ENCODE peak calls at places on chromosomes 6 and 20, in four cellular contexts. B is HCT116, J is neural progenitor cell, V is GM23248. N is an unnamed sample.

GRCh38 chr6:125791151-125791819 is 525 bp downstream of the NCOA7 start:
- DNase-seq in V (peak), B (no peak), J (peak), N (peak)

GRCh38 chr20:38866265-38867061 is 59.8 kb upstream of the FAM83D start:
- DNase-seq in V (no peak), J (no peak), B (no peak), N (no peak)

GRCh38 chr6:80316655-80317332 is 210.3 kb downstream of the BCKDHB start:
- DNase-seq in B (no peak), J (peak), V (peak), N (no peak)

GRCh38 chr6:14501914-14502313 is 384.3 kb downstream of the CD83 start:
- DNase-seq in B (no peak), J (no peak), V (peak), N (no peak)

GRCh38 chr6:168888786-168889345 is 364.8 kb downstream of the THBS2 start:
- DNase-seq in J (no peak), V (no peak), B (no peak), N (no peak)

GRCh38 chr6:149233056-149233715 is 84.3 kb upstream of the TAB2 start:
- DNase-seq in B (peak), V (peak), J (no peak), N (no peak)

GRCh38 chr20:23106271-23106851 is 20.2 kb upstream of the CD93 start:
- DNase-seq in B (no peak), V (no peak), J (no peak), N (peak)

GRCh38 chr6:36067374-36068011 is 39.9 kb downstream of the MAPK14 start:
- DNase-seq in V (peak), J (no peak), B (no peak), N (no peak)

GRCh38 chr20:8144282-8145245 is 12.5 kb downstream of the PLCB1 start:
- DNase-seq in V (peak), B (no peak), J (no peak), N (peak)

GRCh38 chr6:20589266-20589665 is 55.0 kb downstream of the CDKAL1 start:
- DNase-seq in V (no peak), J (no peak), B (no peak), N (no peak)

GRCh38 chr6:35089216-35089934 is 51.8 kb downstream of the TCP11 start:
- DNase-seq in B (no peak), V (no peak), J (no peak), N (no peak)

GRCh38 chr6:30687659-30688431 is 1.4 kb upstream of the PPP1R18 start:
- DNase-seq in B (no peak), V (peak), J (no peak), N (peak)

GRCh38 chr20:53580376-53581111 is 13.1 kb downstream of the ZNF217 start:
- DNase-seq in V (peak), J (no peak), B (no peak), N (no peak)

GRCh38 chr20:14997791-14998190 is 660.4 kb upstream of the FLRT3 start:
- DNase-seq in V (peak), B (no peak), J (no peak), N (no peak)

GRCh38 chr6:146650799-146651481 is 52.2 kb downstream of the ADGB start:
- DNase-seq in B (no peak), V (peak), J (no peak), N (no peak)

GRCh38 chr6:140744648-140745320 is 1370.3 kb upstream of the CITED2 start:
- DNase-seq in V (peak), J (no peak), B (no peak), N (no peak)

GRCh38 chr6:146913842-146914562 is 290.2 kb upstream of the STXBP5 start:
- DNase-seq in J (peak), V (peak), B (peak), N (peak)

GRCh38 chr6:7074870-7075269 is 32.9 kb upstream of the RREB1 start:
- DNase-seq in J (no peak), B (no peak), V (no peak), N (no peak)

GRCh38 chr6:161038229-161039003 is 46.8 kb downstream of the MAP3K4 start:
- DNase-seq in V (peak), J (no peak), B (peak), N (no peak)

GRCh38 chr6:54717849-54718455 is 128.6 kb upstream of the FAM83B start:
- DNase-seq in V (peak), J (peak), B (peak), N (peak)

GRCh38 chr20:11274137-11274536 is 600.3 kb upstream of the JAG1 start:
- DNase-seq in V (peak), J (peak), B (peak), N (peak)

GRCh38 chr20:8007490-8007889 is 12.1 kb downstream of the TMX4 start:
- DNase-seq in J (no peak), B (no peak), V (no peak), N (no peak)

GRCh38 chr20:48787861-48788375 is 39.9 kb downstream of the PREX1 start:
- DNase-seq in V (peak), J (no peak), B (no peak), N (no peak)

GRCh38 chr6:22062807-22063408 is 233.9 kb downstream of the PRL start:
- DNase-seq in J (no peak), V (no peak), B (no peak), N (no peak)

GRCh38 chr6:53831956-53832660 is 37.3 kb downstream of the LRRC1 start:
- DNase-seq in J (no peak), B (no peak), V (no peak), N (no peak)

GRCh38 chr20:33463332-33464101 is 20.0 kb upstream of the SNTA1 start:
- DNase-seq in J (no peak), B (no peak), V (no peak), N (no peak)

GRCh38 chr20:103456-103855 is 16.0 kb downstream of the DEFB125 start:
- DNase-seq in V (no peak), J (no peak), B (no peak), N (no peak)

GRCh38 chr6:33975631-33976424 is 170.1 kb downstream of the GRM4 start:
- DNase-seq in V (no peak), B (no peak), J (peak), N (peak)

GRCh38 chr6:122563364-122564052 is 46.7 kb upstream of the PKIB start:
- DNase-seq in J (no peak), V (no peak), B (no peak), N (peak)

GRCh38 chr20:51687071-51687470 is 81.1 kb downstream of the ATP9A start:
- DNase-seq in J (no peak), V (peak), B (peak), N (no peak)

GRCh38 chr20:45969712-45970634 is 2.0 kb downstream of the ZNF335 start:
- DNase-seq in V (peak), B (peak), J (peak), N (peak)

GRCh38 chr6:43247115-43247999 is 4.1 kb downstream of the TTBK1 start:
- DNase-seq in B (peak), J (peak), V (peak), N (peak)
- H3K27ac ChIP-seq in B (no peak), J (no peak), V (no peak), N (peak)

GRCh38 chr6:10404107-10404798 is 10.6 kb downstream of the TFAP2A start:
- DNase-seq in B (peak), V (peak), J (peak), N (peak)

GRCh38 chr6:10401632-10402223 is 13.1 kb downstream of the TFAP2A start:
- DNase-seq in V (no peak), J (no peak), B (no peak), N (no peak)

GRCh38 chr6:10404799-10405524 is 9.9 kb downstream of the TFAP2A start:
- DNase-seq in B (no peak), J (no peak), V (no peak), N (peak)

GRCh38 chr6:10402648-10403311 is 12.1 kb downstream of the TFAP2A start:
- DNase-seq in B (no peak), J (no peak), V (no peak), N (no peak)

DNA sequence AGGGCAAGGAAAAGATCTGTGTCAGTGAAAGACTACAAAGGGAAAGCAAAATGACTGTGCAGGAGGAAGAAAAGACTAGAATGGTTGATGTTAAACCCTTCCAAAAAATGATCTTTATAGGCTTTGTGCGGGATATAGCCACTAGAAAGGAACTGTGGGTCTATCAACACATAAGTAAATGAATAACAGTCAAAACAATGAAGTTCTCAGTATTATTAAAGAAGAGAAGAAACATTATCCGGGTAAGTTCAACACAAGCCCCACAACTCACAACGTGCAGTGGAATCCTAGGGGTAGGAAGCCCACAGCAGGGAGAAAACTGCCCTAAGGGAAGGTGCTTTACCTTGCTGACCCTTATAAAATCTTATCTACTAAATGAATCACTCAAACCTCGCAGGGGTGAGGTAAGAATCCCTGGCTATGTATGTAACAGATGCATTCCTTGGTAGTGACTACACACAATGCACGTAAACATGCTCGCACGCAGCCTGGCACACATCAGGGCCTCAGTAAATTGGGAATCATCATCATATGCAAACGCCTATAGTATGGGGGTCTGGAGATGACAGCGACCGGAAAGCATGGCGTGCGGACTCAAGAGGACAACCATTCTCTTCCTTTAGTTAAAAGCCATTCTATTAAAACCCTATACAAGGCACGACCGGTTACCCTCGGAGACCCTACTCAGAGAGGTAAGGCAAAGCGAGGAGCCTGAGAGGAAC is 11.3 kb downstream of the TFAP2A start:
- DNase-seq in J (no peak), V (peak), B (no peak), N (no peak)
- TF ChIP-seq EZH2phosphoT487 in J (no peak), V (no peak), B (no peak), N (no peak)

GRCh38 chr6:134686071-134686470 is 263.8 kb downstream of the ALDH8A1 start:
- DNase-seq in V (peak), B (no peak), J (no peak), N (no peak)
- TF ChIP-seq EZH2 in V (no peak), B (no peak), J (no peak), N (no peak)

GRCh38 chr20:16926626-16927025 is 178.5 kb downstream of the OTOR start:
- DNase-seq in V (no peak), B (no peak), J (no peak), N (no peak)

GRCh38 chr20:16930656-16931055 is 182.5 kb downstream of the OTOR start:
- DNase-seq in V (no peak), B (no peak), J (peak), N (no peak)

GRCh38 chr20:16927031-16927430 is 178.9 kb downstream of the OTOR start:
- DNase-seq in B (no peak), V (peak), J (no peak), N (no peak)

DNA sequence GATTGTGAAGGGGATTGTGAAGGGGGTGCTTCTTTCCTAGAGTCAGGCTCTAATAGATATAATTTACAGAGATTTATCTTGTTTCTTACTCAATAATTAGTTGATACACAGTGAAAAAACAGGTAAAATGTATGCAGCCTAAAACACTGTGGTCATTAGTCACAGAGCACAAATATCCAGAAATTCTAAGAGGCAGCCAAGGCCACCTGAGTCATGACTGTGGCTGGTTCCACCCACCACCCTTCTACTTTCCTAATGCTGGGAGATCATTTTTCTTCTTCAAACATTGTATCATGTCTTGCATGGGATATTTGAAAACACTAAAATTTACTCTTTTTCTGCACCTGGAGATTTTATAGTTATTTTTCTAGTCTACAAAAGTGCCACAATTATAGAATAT is 181.6 kb downstream of the OTOR start:
- DNase-seq in J (no peak), B (no peak), V (peak), N (no peak)
- H3K27ac ChIP-seq in J (no peak), B (no peak), V (peak), N (no peak)

DNA sequence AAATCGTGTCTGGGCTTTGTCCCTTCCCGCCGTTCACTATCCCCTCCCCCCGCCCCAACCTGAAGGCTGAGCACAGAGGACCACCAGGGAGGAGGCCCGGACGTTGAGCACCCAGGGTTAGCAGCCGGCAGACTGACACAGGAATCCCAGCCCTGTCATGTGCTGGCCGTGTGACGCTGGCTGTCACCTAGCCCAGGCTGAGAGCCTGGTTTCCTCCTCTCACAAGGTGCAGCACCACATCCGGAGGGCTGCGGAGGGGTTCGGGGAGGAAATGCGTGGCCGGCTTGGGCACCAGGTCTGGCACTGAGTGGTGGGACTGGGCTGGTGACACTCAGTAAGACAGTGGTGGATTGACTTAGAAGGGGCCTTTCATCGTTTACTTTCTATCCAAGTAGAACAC is 4.6 kb upstream of the LSM14B start:
- DNase-seq in B (no peak), J (peak), V (no peak), N (no peak)
- TF ChIP-seq EZH2phosphoT487 in B (no peak), J (no peak), V (no peak), N (no peak)

DNA sequence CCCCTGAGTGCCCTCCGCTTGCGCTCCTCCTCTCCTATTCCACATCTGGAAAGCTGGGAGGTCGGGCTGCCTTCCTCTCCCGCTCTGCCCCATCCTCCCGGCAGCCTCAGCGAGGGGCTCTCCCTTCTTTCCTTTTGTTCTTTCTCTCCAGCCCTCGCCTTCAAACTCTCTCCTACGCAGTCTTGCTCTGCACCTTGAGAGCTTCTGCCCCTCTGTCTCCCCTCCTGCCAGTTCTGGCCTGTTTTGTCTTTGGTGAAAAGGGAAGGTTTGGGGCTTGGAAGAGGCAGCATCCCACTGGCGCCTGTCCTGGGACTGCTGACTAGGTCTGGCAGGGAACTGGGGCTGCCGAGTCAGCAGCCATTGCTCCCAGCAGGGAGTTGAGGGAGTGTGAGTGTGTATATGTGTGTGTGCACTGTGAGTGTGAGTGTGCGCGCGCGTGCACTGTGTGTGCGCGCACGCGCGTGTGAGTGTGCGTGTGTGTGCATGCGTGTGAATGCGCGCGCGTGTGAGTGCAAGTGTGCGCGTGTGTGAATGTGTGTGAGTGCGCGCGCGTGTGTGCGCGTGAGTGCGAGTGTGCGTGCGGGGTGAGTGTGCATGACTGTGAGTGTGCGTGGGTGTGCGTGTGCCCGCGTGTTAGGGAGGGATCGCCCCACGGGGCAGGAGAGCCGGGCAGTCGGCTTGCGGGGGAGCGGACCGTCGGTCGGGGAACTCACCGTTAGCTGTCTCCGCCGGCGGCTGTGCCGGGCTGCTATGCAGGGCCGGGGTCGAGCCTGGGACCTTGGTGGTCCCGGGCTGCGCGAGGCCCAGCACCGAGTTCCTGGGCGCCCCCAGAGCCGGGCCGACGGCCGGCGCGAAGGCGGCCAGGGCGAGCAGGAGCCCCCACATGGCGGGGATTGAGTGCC is 488 bp downstream of the CPXM1 start:
- DNase-seq in J (peak), V (peak), B (no peak), N (peak)
- TF ChIP-seq EZH2 in J (peak), V (peak), B (no peak), N (peak)